ENCODE peak calls at places on chromosomes 6 and 20, in eight cellular contexts. One of them, this sample, is unnamed.
A peak's percentile ranks its signal among the peaks of the same experiment; 100 is the strongest.

GRCh38 chr6:42781811-42782688 is at the start of gene BICRAL:
- DNase-seq in NCI-H69: peak; percentile 95
- DNase-seq in stimulated activated naive CD8-positive, alpha-beta T cell treated with anti-CD3 and anti-CD28 coated beads, Interleukin-15, amount 100 ng/mL, for 72 hours: peak; percentile 78
- DNase-seq in hypothalamus: peak; percentile 91
- DNase-seq in amniotic stem cell: peak; percentile 65
- DNase-seq in tibial artery: peak; percentile 70
- DNase-seq in NCI-H1092 treated with DMSO at 0.1 percent for 48 hours: peak; percentile 87
- DNase-seq in ecto neural progenitor cell: peak; percentile 70
- DNase-seq in this sample: peak; percentile 94

GRCh38 chr6:103554911-103555310 is 1304.8 kb downstream of the HACE1 start:
- DNase-seq in tibial artery: no peak
- DNase-seq in ecto neural progenitor cell: no peak
- DNase-seq in stimulated activated naive CD8-positive, alpha-beta T cell treated with anti-CD3 and anti-CD28 coated beads, Interleukin-15, amount 100 ng/mL, for 72 hours: no peak
- DNase-seq in hypothalamus: no peak
- DNase-seq in NCI-H1092 treated with DMSO at 0.1 percent for 48 hours: no peak
- DNase-seq in NCI-H69: no peak
- DNase-seq in amniotic stem cell: no peak
- DNase-seq in this sample: no peak

GRCh38 chr20:1369970-1370369 is 22.9 kb downstream of the FKBP1A start:
- DNase-seq in hypothalamus: no peak
- DNase-seq in NCI-H1092 treated with DMSO at 0.1 percent for 48 hours: no peak
- DNase-seq in NCI-H69: peak; percentile 30
- DNase-seq in stimulated activated naive CD8-positive, alpha-beta T cell treated with anti-CD3 and anti-CD28 coated beads, Interleukin-15, amount 100 ng/mL, for 72 hours: no peak
- DNase-seq in ecto neural progenitor cell: no peak
- DNase-seq in tibial artery: no peak
- DNase-seq in amniotic stem cell: no peak
- DNase-seq in this sample: no peak

GRCh38 chr20:17227669-17228623 is 1.1 kb downstream of the PCSK2 start:
- DNase-seq in hypothalamus: peak; percentile 18
- DNase-seq in NCI-H1092 treated with DMSO at 0.1 percent for 48 hours: peak; percentile 59
- DNase-seq in NCI-H69: peak; percentile 91
- DNase-seq in amniotic stem cell: no peak
- DNase-seq in ecto neural progenitor cell: peak; percentile 70
- DNase-seq in stimulated activated naive CD8-positive, alpha-beta T cell treated with anti-CD3 and anti-CD28 coated beads, Interleukin-15, amount 100 ng/mL, for 72 hours: no peak
- DNase-seq in tibial artery: no peak
- DNase-seq in this sample: peak; percentile 75

GRCh38 chr6:1103945-1104623 is 207.8 kb upstream of the FOXQ1 start:
- DNase-seq in hypothalamus: no peak
- DNase-seq in NCI-H69: no peak
- DNase-seq in amniotic stem cell: no peak
- DNase-seq in stimulated activated naive CD8-positive, alpha-beta T cell treated with anti-CD3 and anti-CD28 coated beads, Interleukin-15, amount 100 ng/mL, for 72 hours: no peak
- DNase-seq in ecto neural progenitor cell: no peak
- DNase-seq in tibial artery: no peak
- DNase-seq in NCI-H1092 treated with DMSO at 0.1 percent for 48 hours: no peak
- DNase-seq in this sample: peak; percentile 3

GRCh38 chr6:32920610-32921188 is 20.1 kb downstream of the HLA-DMB start:
- DNase-seq in tibial artery: no peak
- DNase-seq in hypothalamus: no peak
- DNase-seq in NCI-H1092 treated with DMSO at 0.1 percent for 48 hours: no peak
- DNase-seq in stimulated activated naive CD8-positive, alpha-beta T cell treated with anti-CD3 and anti-CD28 coated beads, Interleukin-15, amount 100 ng/mL, for 72 hours: no peak
- DNase-seq in ecto neural progenitor cell: no peak
- DNase-seq in amniotic stem cell: no peak
- DNase-seq in NCI-H69: no peak
- DNase-seq in this sample: no peak

GRCh38 chr6:80446454-80447045 is 340.1 kb downstream of the BCKDHB start:
- DNase-seq in NCI-H1092 treated with DMSO at 0.1 percent for 48 hours: no peak
- DNase-seq in tibial artery: no peak
- DNase-seq in hypothalamus: no peak
- DNase-seq in ecto neural progenitor cell: no peak
- DNase-seq in NCI-H69: no peak
- DNase-seq in amniotic stem cell: no peak
- DNase-seq in stimulated activated naive CD8-positive, alpha-beta T cell treated with anti-CD3 and anti-CD28 coated beads, Interleukin-15, amount 100 ng/mL, for 72 hours: no peak
- DNase-seq in this sample: no peak

GRCh38 chr6:164207024-164207423 is 792.5 kb downstream of the QKI start:
- DNase-seq in NCI-H69: no peak
- DNase-seq in stimulated activated naive CD8-positive, alpha-beta T cell treated with anti-CD3 and anti-CD28 coated beads, Interleukin-15, amount 100 ng/mL, for 72 hours: no peak
- DNase-seq in NCI-H1092 treated with DMSO at 0.1 percent for 48 hours: no peak
- DNase-seq in amniotic stem cell: no peak
- DNase-seq in tibial artery: no peak
- DNase-seq in ecto neural progenitor cell: no peak
- DNase-seq in hypothalamus: no peak
- DNase-seq in this sample: no peak

GRCh38 chr20:52978851-52979250 is 6.7 kb downstream of the TSHZ2 start:
- DNase-seq in tibial artery: no peak
- DNase-seq in stimulated activated naive CD8-positive, alpha-beta T cell treated with anti-CD3 and anti-CD28 coated beads, Interleukin-15, amount 100 ng/mL, for 72 hours: no peak
- DNase-seq in NCI-H1092 treated with DMSO at 0.1 percent for 48 hours: no peak
- DNase-seq in ecto neural progenitor cell: no peak
- DNase-seq in NCI-H69: no peak
- DNase-seq in hypothalamus: no peak
- DNase-seq in amniotic stem cell: no peak
- DNase-seq in this sample: no peak

GRCh38 chr20:53344891-53345290 is 248.7 kb downstream of the ZNF217 start:
- DNase-seq in hypothalamus: no peak
- DNase-seq in NCI-H1092 treated with DMSO at 0.1 percent for 48 hours: no peak
- DNase-seq in stimulated activated naive CD8-positive, alpha-beta T cell treated with anti-CD3 and anti-CD28 coated beads, Interleukin-15, amount 100 ng/mL, for 72 hours: no peak
- DNase-seq in tibial artery: no peak
- DNase-seq in amniotic stem cell: no peak
- DNase-seq in NCI-H69: no peak
- DNase-seq in ecto neural progenitor cell: no peak
- DNase-seq in this sample: no peak

GRCh38 chr6:112947507-112947906 is 600.4 kb downstream of the RFPL4B start:
- DNase-seq in tibial artery: no peak
- DNase-seq in amniotic stem cell: no peak
- DNase-seq in NCI-H69: no peak
- DNase-seq in ecto neural progenitor cell: no peak
- DNase-seq in hypothalamus: no peak
- DNase-seq in stimulated activated naive CD8-positive, alpha-beta T cell treated with anti-CD3 and anti-CD28 coated beads, Interleukin-15, amount 100 ng/mL, for 72 hours: no peak
- DNase-seq in NCI-H1092 treated with DMSO at 0.1 percent for 48 hours: no peak
- DNase-seq in this sample: no peak

GRCh38 chr20:3995067-3995748 is 20.1 kb downstream of the RNF24 start:
- DNase-seq in NCI-H69: peak; percentile 12
- DNase-seq in tibial artery: no peak
- DNase-seq in ecto neural progenitor cell: no peak
- DNase-seq in hypothalamus: no peak
- DNase-seq in amniotic stem cell: no peak
- DNase-seq in NCI-H1092 treated with DMSO at 0.1 percent for 48 hours: no peak
- DNase-seq in stimulated activated naive CD8-positive, alpha-beta T cell treated with anti-CD3 and anti-CD28 coated beads, Interleukin-15, amount 100 ng/mL, for 72 hours: no peak
- DNase-seq in this sample: no peak

GRCh38 chr20:33387177-33387576 is 14.1 kb downstream of the CDK5RAP1 start:
- DNase-seq in NCI-H69: no peak
- DNase-seq in stimulated activated naive CD8-positive, alpha-beta T cell treated with anti-CD3 and anti-CD28 coated beads, Interleukin-15, amount 100 ng/mL, for 72 hours: no peak
- DNase-seq in hypothalamus: no peak
- DNase-seq in ecto neural progenitor cell: no peak
- DNase-seq in NCI-H1092 treated with DMSO at 0.1 percent for 48 hours: no peak
- DNase-seq in amniotic stem cell: no peak
- DNase-seq in tibial artery: no peak
- DNase-seq in this sample: no peak

GRCh38 chr20:2237059-2237458 is 58.7 kb upstream of the TGM3 start:
- DNase-seq in tibial artery: peak; percentile 48
- DNase-seq in hypothalamus: peak; percentile 67
- DNase-seq in ecto neural progenitor cell: no peak
- DNase-seq in NCI-H69: no peak
- DNase-seq in stimulated activated naive CD8-positive, alpha-beta T cell treated with anti-CD3 and anti-CD28 coated beads, Interleukin-15, amount 100 ng/mL, for 72 hours: no peak
- DNase-seq in amniotic stem cell: peak; percentile 90
- DNase-seq in NCI-H1092 treated with DMSO at 0.1 percent for 48 hours: no peak
- DNase-seq in this sample: no peak

GRCh38 chr20:20549699-20550098 is 162.7 kb downstream of the RALGAPA2 start:
- DNase-seq in NCI-H1092 treated with DMSO at 0.1 percent for 48 hours: no peak
- DNase-seq in tibial artery: no peak
- DNase-seq in amniotic stem cell: peak; percentile 63
- DNase-seq in stimulated activated naive CD8-positive, alpha-beta T cell treated with anti-CD3 and anti-CD28 coated beads, Interleukin-15, amount 100 ng/mL, for 72 hours: no peak
- DNase-seq in hypothalamus: no peak
- DNase-seq in NCI-H69: peak; percentile 74
- DNase-seq in ecto neural progenitor cell: no peak
- DNase-seq in this sample: no peak

GRCh38 chr20:341682-342081 is 5.2 kb upstream of the NRSN2 start:
- DNase-seq in ecto neural progenitor cell: no peak
- DNase-seq in NCI-H69: peak; percentile 84
- DNase-seq in hypothalamus: no peak
- DNase-seq in NCI-H1092 treated with DMSO at 0.1 percent for 48 hours: no peak
- DNase-seq in tibial artery: no peak
- DNase-seq in amniotic stem cell: no peak
- DNase-seq in stimulated activated naive CD8-positive, alpha-beta T cell treated with anti-CD3 and anti-CD28 coated beads, Interleukin-15, amount 100 ng/mL, for 72 hours: peak; percentile 38
- DNase-seq in this sample: no peak

GRCh38 chr20:17504326-17504897 is 26.8 kb downstream of the BFSP1 start:
- DNase-seq in hypothalamus: no peak
- DNase-seq in NCI-H1092 treated with DMSO at 0.1 percent for 48 hours: no peak
- DNase-seq in ecto neural progenitor cell: no peak
- DNase-seq in amniotic stem cell: no peak
- DNase-seq in tibial artery: no peak
- DNase-seq in NCI-H69: no peak
- DNase-seq in stimulated activated naive CD8-positive, alpha-beta T cell treated with anti-CD3 and anti-CD28 coated beads, Interleukin-15, amount 100 ng/mL, for 72 hours: peak; percentile 20
- DNase-seq in this sample: no peak

GRCh38 chr6:125421853-125422252 is 120.1 kb upstream of the HDDC2 start:
- DNase-seq in ecto neural progenitor cell: peak; percentile 59
- DNase-seq in stimulated activated naive CD8-positive, alpha-beta T cell treated with anti-CD3 and anti-CD28 coated beads, Interleukin-15, amount 100 ng/mL, for 72 hours: no peak
- DNase-seq in hypothalamus: peak; percentile 18
- DNase-seq in NCI-H1092 treated with DMSO at 0.1 percent for 48 hours: no peak
- DNase-seq in amniotic stem cell: no peak
- DNase-seq in tibial artery: peak; percentile 66
- DNase-seq in NCI-H69: peak; percentile 44
- DNase-seq in this sample: peak; percentile 69

GRCh38 chr6:19209202-19209601 is 628.0 kb upstream of the ID4 start:
- DNase-seq in stimulated activated naive CD8-positive, alpha-beta T cell treated with anti-CD3 and anti-CD28 coated beads, Interleukin-15, amount 100 ng/mL, for 72 hours: no peak
- DNase-seq in hypothalamus: no peak
- DNase-seq in NCI-H1092 treated with DMSO at 0.1 percent for 48 hours: no peak
- DNase-seq in tibial artery: no peak
- DNase-seq in NCI-H69: no peak
- DNase-seq in ecto neural progenitor cell: no peak
- DNase-seq in amniotic stem cell: no peak
- DNase-seq in this sample: no peak

GRCh38 chr20:44091026-44091425 is 96.0 kb downstream of the JPH2 start:
- DNase-seq in amniotic stem cell: no peak
- DNase-seq in tibial artery: no peak
- DNase-seq in stimulated activated naive CD8-positive, alpha-beta T cell treated with anti-CD3 and anti-CD28 coated beads, Interleukin-15, amount 100 ng/mL, for 72 hours: no peak
- DNase-seq in NCI-H1092 treated with DMSO at 0.1 percent for 48 hours: no peak
- DNase-seq in ecto neural progenitor cell: no peak
- DNase-seq in NCI-H69: no peak
- DNase-seq in hypothalamus: no peak
- DNase-seq in this sample: no peak

GRCh38 chr20:45179166-45179565 is 4.5 kb downstream of the PI3 start:
- DNase-seq in ecto neural progenitor cell: no peak
- DNase-seq in hypothalamus: no peak
- DNase-seq in NCI-H69: no peak
- DNase-seq in stimulated activated naive CD8-positive, alpha-beta T cell treated with anti-CD3 and anti-CD28 coated beads, Interleukin-15, amount 100 ng/mL, for 72 hours: no peak
- DNase-seq in NCI-H1092 treated with DMSO at 0.1 percent for 48 hours: no peak
- DNase-seq in tibial artery: no peak
- DNase-seq in amniotic stem cell: no peak
- DNase-seq in this sample: no peak